ENCODE peak calls at places on chromosomes 16 and 17, in five cellular contexts. One of them, this sample, is unnamed.

GRCh38 chr17:51120739-51121619 is at the start of gene SPAG9:
- DNase-seq in mucosa of descending colon: peak
- DNase-seq in left lung: peak
- DNase-seq in mammary epithelial cell: peak
- DNase-seq in AG10803: peak
- DNase-seq in this sample: peak

GRCh38 chr16:27638833-27639587 is 89.1 kb downstream of the KATNIP start:
- DNase-seq in mucosa of descending colon: peak
- DNase-seq in left lung: no peak
- DNase-seq in mammary epithelial cell: peak
- DNase-seq in AG10803: no peak
- DNase-seq in this sample: no peak

GRCh38 chr17:70329751-70330150 is 160.4 kb downstream of the KCNJ2 start:
- DNase-seq in mucosa of descending colon: no peak
- DNase-seq in left lung: no peak
- DNase-seq in mammary epithelial cell: no peak
- DNase-seq in AG10803: no peak
- DNase-seq in this sample: no peak

GRCh38 chr16:22373662-22374310 is 633 bp downstream of the CDR2 start:
- DNase-seq in mucosa of descending colon: peak
- DNase-seq in left lung: peak
- DNase-seq in mammary epithelial cell: no peak
- DNase-seq in AG10803: no peak
- DNase-seq in this sample: peak

GRCh38 chr17:28306954-28307401 is 12.0 kb upstream of the TMEM97 start:
- DNase-seq in mucosa of descending colon: no peak
- DNase-seq in left lung: no peak
- DNase-seq in mammary epithelial cell: no peak
- DNase-seq in AG10803: no peak
- DNase-seq in this sample: no peak

GRCh38 chr16:86931410-86931941 is 353.1 kb downstream of the FOXL1 start:
- DNase-seq in mucosa of descending colon: no peak
- DNase-seq in left lung: no peak
- DNase-seq in mammary epithelial cell: peak
- DNase-seq in AG10803: peak
- DNase-seq in this sample: peak

GRCh38 chr16:8537691-8538342 is 52.5 kb downstream of the TMEM114 start:
- DNase-seq in mucosa of descending colon: peak
- DNase-seq in left lung: no peak
- DNase-seq in mammary epithelial cell: no peak
- DNase-seq in AG10803: no peak
- DNase-seq in this sample: no peak

GRCh38 chr17:28327031-28327607 is 8.1 kb downstream of the TMEM97 start:
- DNase-seq in mucosa of descending colon: no peak
- DNase-seq in left lung: no peak
- DNase-seq in mammary epithelial cell: peak
- DNase-seq in AG10803: no peak
- DNase-seq in this sample: no peak

GRCh38 chr17:59848778-59849177 is 44.0 kb downstream of the TUBD1 start:
- DNase-seq in mucosa of descending colon: peak
- DNase-seq in left lung: peak
- DNase-seq in mammary epithelial cell: peak
- DNase-seq in AG10803: peak
- DNase-seq in this sample: peak

GRCh38 chr17:48814504-48814903 is 2.5 kb downstream of the TTLL6 start:
- DNase-seq in mucosa of descending colon: no peak
- DNase-seq in left lung: no peak
- DNase-seq in mammary epithelial cell: no peak
- DNase-seq in AG10803: peak
- DNase-seq in this sample: peak

GRCh38 chr17:79944821-79945391 is 90.8 kb downstream of the TBC1D16 start:
- DNase-seq in mucosa of descending colon: peak
- DNase-seq in left lung: peak
- DNase-seq in mammary epithelial cell: no peak
- DNase-seq in AG10803: no peak
- DNase-seq in this sample: no peak

GRCh38 chr16:8605554-8605953 is 15.2 kb upstream of the TMEM114 start:
- DNase-seq in mucosa of descending colon: no peak
- DNase-seq in left lung: no peak
- DNase-seq in mammary epithelial cell: no peak
- DNase-seq in AG10803: no peak
- DNase-seq in this sample: no peak

GRCh38 chr17:47279062-47279801 is 25.6 kb downstream of the ITGB3 start:
- DNase-seq in mucosa of descending colon: no peak
- DNase-seq in left lung: peak
- DNase-seq in mammary epithelial cell: peak
- DNase-seq in AG10803: peak
- DNase-seq in this sample: peak

GRCh38 chr17:50059759-50060273 is 3.9 kb downstream of the ITGA3 start:
- DNase-seq in mucosa of descending colon: no peak
- DNase-seq in left lung: no peak
- DNase-seq in mammary epithelial cell: peak
- DNase-seq in AG10803: no peak
- DNase-seq in this sample: peak

GRCh38 chr16:74936902-74937560 is 47.9 kb downstream of the WDR59 start:
- DNase-seq in mucosa of descending colon: no peak
- DNase-seq in left lung: no peak
- DNase-seq in mammary epithelial cell: peak
- DNase-seq in AG10803: peak
- DNase-seq in this sample: peak

GRCh38 chr16:2148714-2149629 is 547 bp downstream of the RAB26 start:
- DNase-seq in mucosa of descending colon: peak
- DNase-seq in left lung: no peak
- DNase-seq in mammary epithelial cell: peak
- DNase-seq in AG10803: no peak
- DNase-seq in this sample: no peak

GRCh38 chr17:82874011-82874835 is 34.4 kb upstream of the ZNF750 start:
- DNase-seq in mucosa of descending colon: peak
- DNase-seq in left lung: no peak
- DNase-seq in mammary epithelial cell: peak
- DNase-seq in AG10803: no peak
- DNase-seq in this sample: no peak

GRCh38 chr17:40937384-40937819 is at the start of gene KRT23:
- DNase-seq in mucosa of descending colon: no peak
- DNase-seq in left lung: no peak
- DNase-seq in mammary epithelial cell: peak
- DNase-seq in AG10803: no peak
- DNase-seq in this sample: no peak

GRCh38 chr17:10652984-10653680 is 4.0 kb downstream of the MYH3 start:
- DNase-seq in mucosa of descending colon: no peak
- DNase-seq in left lung: no peak
- DNase-seq in mammary epithelial cell: no peak
- DNase-seq in AG10803: no peak
- DNase-seq in this sample: no peak

GRCh38 chr17:39605492-39606433 is 2.0 kb downstream of the NEUROD2 start:
- DNase-seq in mucosa of descending colon: peak
- DNase-seq in left lung: no peak
- DNase-seq in mammary epithelial cell: peak
- DNase-seq in AG10803: no peak
- DNase-seq in this sample: no peak

GRCh38 chr16:22183901-22184614 is 21.8 kb downstream of the SDR42E2 start:
- DNase-seq in mucosa of descending colon: no peak
- DNase-seq in left lung: no peak
- DNase-seq in mammary epithelial cell: no peak
- DNase-seq in AG10803: no peak
- DNase-seq in this sample: no peak

GRCh38 chr16:53865492-53865863 is 161.5 kb downstream of the FTO start:
- DNase-seq in mucosa of descending colon: no peak
- DNase-seq in left lung: no peak
- DNase-seq in mammary epithelial cell: peak
- DNase-seq in AG10803: peak
- DNase-seq in this sample: peak

GRCh38 chr17:74325743-74326379 is at the start of gene KIF19:
- DNase-seq in mucosa of descending colon: peak
- DNase-seq in left lung: no peak
- DNase-seq in mammary epithelial cell: no peak
- DNase-seq in AG10803: no peak
- DNase-seq in this sample: no peak

GRCh38 chr16:16890964-16891363 is 512.0 kb downstream of the NPIPA7 start:
- DNase-seq in mucosa of descending colon: no peak
- DNase-seq in left lung: no peak
- DNase-seq in mammary epithelial cell: no peak
- DNase-seq in AG10803: no peak
- DNase-seq in this sample: no peak

GRCh38 chr16:55543470-55543869 is 23.0 kb upstream of the CAPNS2 start:
- DNase-seq in mucosa of descending colon: no peak
- DNase-seq in left lung: no peak
- DNase-seq in mammary epithelial cell: no peak
- DNase-seq in AG10803: peak
- DNase-seq in this sample: peak

GRCh38 chr16:10828851-10829331 is 10.3 kb upstream of the TVP23A start:
- DNase-seq in mucosa of descending colon: peak
- DNase-seq in left lung: peak
- DNase-seq in mammary epithelial cell: peak
- DNase-seq in AG10803: peak
- DNase-seq in this sample: peak

GRCh38 chr16:22070361-22071351 is 21.7 kb upstream of the VWA3A start:
- DNase-seq in mucosa of descending colon: no peak
- DNase-seq in left lung: no peak
- DNase-seq in mammary epithelial cell: peak
- DNase-seq in AG10803: peak
- DNase-seq in this sample: peak

GRCh38 chr17:17722081-17722905 is 41.0 kb downstream of the RAI1 start:
- DNase-seq in mucosa of descending colon: no peak
- DNase-seq in left lung: no peak
- DNase-seq in mammary epithelial cell: no peak
- DNase-seq in AG10803: no peak
- DNase-seq in this sample: no peak
- TF ChIP-seq CTCF in mucosa of descending colon: no peak
- TF ChIP-seq CTCF in left lung: no peak
- TF ChIP-seq CTCF in mammary epithelial cell: no peak
- TF ChIP-seq CTCF in AG10803: no peak
- TF ChIP-seq CTCF in this sample: no peak

GRCh38 chr16:29700253-29700987 is 21.4 kb downstream of the QPRT start:
- DNase-seq in mucosa of descending colon: peak
- DNase-seq in left lung: peak
- DNase-seq in mammary epithelial cell: peak
- DNase-seq in AG10803: peak
- DNase-seq in this sample: peak
- H3K4me3 ChIP-seq in mucosa of descending colon: no peak
- H3K4me3 ChIP-seq in left lung: no peak
- H3K4me3 ChIP-seq in mammary epithelial cell: no peak
- H3K4me3 ChIP-seq in AG10803: no peak
- H3K4me3 ChIP-seq in this sample: no peak

DNA sequence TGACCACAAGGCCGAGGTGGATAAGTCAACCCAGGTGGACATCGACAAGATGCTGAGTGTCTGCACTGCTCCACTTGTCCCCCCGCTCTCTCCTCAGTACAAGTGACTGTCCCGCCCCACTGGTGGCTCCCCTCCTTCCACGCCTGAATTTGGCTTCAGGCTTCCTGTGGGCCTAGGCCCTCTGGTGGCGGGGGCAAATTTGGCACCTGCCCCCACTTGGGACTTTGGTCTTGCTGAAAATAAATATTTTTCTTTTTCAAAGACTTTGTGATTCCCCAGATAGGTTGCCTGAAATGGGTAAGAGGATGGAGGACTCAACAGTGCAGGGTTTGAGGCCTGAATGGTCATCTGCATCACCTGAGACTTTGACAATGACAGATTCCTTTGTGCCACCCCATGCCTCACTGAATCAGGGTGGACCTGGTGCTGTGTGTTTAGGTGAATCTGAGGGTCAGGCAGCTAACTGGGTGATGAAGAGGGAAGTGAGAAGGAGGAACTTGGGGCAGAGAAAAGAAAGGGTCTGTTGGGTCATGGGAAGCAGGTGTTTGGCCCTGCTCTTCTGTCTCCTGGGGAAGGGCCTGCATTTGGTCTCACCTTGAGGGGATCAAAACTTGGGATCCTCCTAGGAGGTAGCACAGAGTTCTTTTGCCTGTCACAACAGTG is 2.0 kb downstream of the C16orf86 start:
- DNase-seq in mucosa of descending colon: no peak
- DNase-seq in left lung: no peak
- DNase-seq in mammary epithelial cell: no peak
- DNase-seq in AG10803: no peak
- DNase-seq in this sample: no peak
- TF ChIP-seq CTCF in mucosa of descending colon: no peak
- TF ChIP-seq CTCF in left lung: no peak
- TF ChIP-seq CTCF in mammary epithelial cell: peak
- TF ChIP-seq CTCF in AG10803: peak
- TF ChIP-seq CTCF in this sample: no peak

GRCh38 chr17:57499648-57500049 is 243.3 kb downstream of the MSI2 start:
- DNase-seq in mucosa of descending colon: no peak
- DNase-seq in left lung: no peak
- DNase-seq in mammary epithelial cell: no peak
- DNase-seq in AG10803: peak
- DNase-seq in this sample: no peak
- H3K4me3 ChIP-seq in mucosa of descending colon: no peak
- H3K4me3 ChIP-seq in left lung: no peak
- H3K4me3 ChIP-seq in mammary epithelial cell: no peak
- H3K4me3 ChIP-seq in AG10803: no peak
- H3K4me3 ChIP-seq in this sample: no peak

DNA sequence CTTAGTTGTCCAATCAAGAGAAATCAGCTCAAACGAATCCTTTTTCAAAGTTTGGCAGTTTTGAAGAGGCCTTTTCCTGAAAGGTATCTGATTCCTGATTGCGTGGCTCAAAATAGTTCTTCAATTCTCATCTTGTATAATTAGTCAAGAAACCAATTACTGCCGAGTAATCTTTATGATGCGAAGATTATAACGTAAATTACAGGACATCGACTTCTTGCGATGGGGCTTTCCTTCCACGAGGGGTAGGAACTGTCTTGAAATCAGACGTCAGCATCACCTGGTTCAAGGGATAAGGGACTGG is 644 bp upstream of the ARL2BP start:
- DNase-seq in mucosa of descending colon: no peak
- DNase-seq in left lung: no peak
- DNase-seq in mammary epithelial cell: no peak
- DNase-seq in AG10803: no peak
- DNase-seq in this sample: no peak
- TF ChIP-seq CTCF in mucosa of descending colon: no peak
- TF ChIP-seq CTCF in left lung: no peak
- TF ChIP-seq CTCF in mammary epithelial cell: no peak
- TF ChIP-seq CTCF in AG10803: no peak
- TF ChIP-seq CTCF in this sample: no peak

GRCh38 chr17:81392909-81393654 is 2.2 kb upstream of the BAHCC1 start:
- DNase-seq in mucosa of descending colon: peak
- DNase-seq in left lung: no peak
- DNase-seq in mammary epithelial cell: no peak
- DNase-seq in AG10803: peak
- DNase-seq in this sample: peak

GRCh38 chr17:81391964-81392908 is 3.0 kb upstream of the BAHCC1 start:
- DNase-seq in mucosa of descending colon: no peak
- DNase-seq in left lung: no peak
- DNase-seq in mammary epithelial cell: no peak
- DNase-seq in AG10803: peak
- DNase-seq in this sample: peak

GRCh38 chr17:81390029-81390428 is 5.2 kb upstream of the BAHCC1 start:
- DNase-seq in mucosa of descending colon: no peak
- DNase-seq in left lung: no peak
- DNase-seq in mammary epithelial cell: no peak
- DNase-seq in AG10803: no peak
- DNase-seq in this sample: no peak

GRCh38 chr17:81390436-81391214 is 4.6 kb upstream of the BAHCC1 start:
- DNase-seq in mucosa of descending colon: peak
- DNase-seq in left lung: no peak
- DNase-seq in mammary epithelial cell: no peak
- DNase-seq in AG10803: no peak
- DNase-seq in this sample: no peak

GRCh38 chr17:81391268-81391963 is 3.8 kb upstream of the BAHCC1 start:
- DNase-seq in mucosa of descending colon: no peak
- DNase-seq in left lung: no peak
- DNase-seq in mammary epithelial cell: no peak
- DNase-seq in AG10803: no peak
- DNase-seq in this sample: no peak
- H3K4me3 ChIP-seq in mucosa of descending colon: no peak
- H3K4me3 ChIP-seq in left lung: no peak
- H3K4me3 ChIP-seq in mammary epithelial cell: no peak
- H3K4me3 ChIP-seq in AG10803: peak
- H3K4me3 ChIP-seq in this sample: peak

This sample was measured in fibroblast of villous mesenchyme.